ENCODE peak calls at places on chromosome 18, in ten cellular contexts. T is spleen; Y is sigmoid colon; K is colonic mucosa; D is CD4-positive, alpha-beta T cell; W is left lung; Z is cardiac muscle cell; M is mesendoderm; C is A549; Q is suprapubic skin. F is an unnamed sample.

GRCh38 chr18:49972535-49972934 is 159.2 kb upstream of the ACAA2 start:
- DNase-seq in Q (peak), Z (no peak), T (no peak), K (no peak), C (no peak), D (no peak), W (no peak), M (no peak), Y (no peak), F (no peak)

GRCh38 chr18:24482826-24483225 is 22.4 kb downstream of the HRH4 start:
- DNase-seq in W (no peak), Y (no peak), M (no peak), T (no peak), Z (no peak), K (no peak), C (no peak), Q (no peak), D (no peak), F (no peak)

GRCh38 chr18:51070545-51070944 is 40.5 kb downstream of the SMAD4 start:
- DNase-seq in C (no peak), Q (no peak), T (no peak), M (peak), Y (no peak), D (no peak), Z (no peak), W (no peak), K (no peak), F (no peak)

GRCh38 chr18:62979172-62979571 is 263.8 kb downstream of the PHLPP1 start:
- DNase-seq in T (peak), D (no peak), Z (no peak), W (no peak), Q (no peak), K (no peak), M (no peak), C (no peak), Y (no peak), F (peak)

GRCh38 chr18:64171576-64171975 is 22.7 kb upstream of the LINC00305 start:
- DNase-seq in K (no peak), Y (no peak), C (no peak), Z (no peak), W (no peak), T (no peak), M (no peak), Q (no peak), D (no peak), F (no peak)

GRCh38 chr18:23882616-23883276 is 131.8 kb upstream of the TTC39C start:
- DNase-seq in D (no peak), C (no peak), T (no peak), Y (no peak), M (no peak), Z (no peak), Q (no peak), K (no peak), W (no peak), F (no peak)

GRCh38 chr18:35189510-35189909 is 51.3 kb upstream of the ZNF397 start:
- DNase-seq in Q (no peak), C (no peak), T (no peak), Z (no peak), W (no peak), M (no peak), Y (no peak), D (no peak), K (no peak), F (peak)

GRCh38 chr18:36441426-36441870 is 143.9 kb downstream of the FHOD3 start:
- DNase-seq in K (no peak), Q (no peak), W (no peak), Z (no peak), T (no peak), C (no peak), Y (no peak), M (no peak), D (no peak), F (no peak)

GRCh38 chr18:14945984-14946383 is 198.0 kb downstream of the ANKRD30B start:
- DNase-seq in Y (no peak), Z (no peak), W (no peak), D (no peak), K (no peak), T (no peak), Q (peak), C (no peak), M (no peak), F (no peak)

GRCh38 chr18:68409585-68409984 is 305.3 kb downstream of the TMX3 start:
- DNase-seq in C (no peak), Q (no peak), Z (no peak), D (no peak), T (no peak), K (no peak), M (no peak), Y (no peak), W (no peak), F (no peak)

GRCh38 chr18:48987821-48988220 is 37.1 kb upstream of the SMAD7 start:
- DNase-seq in C (no peak), Y (no peak), M (no peak), Q (no peak), K (no peak), Z (no peak), T (no peak), W (no peak), D (no peak), F (no peak)

GRCh38 chr18:23397907-23398306 is 55.2 kb upstream of the RIOK3 start:
- DNase-seq in T (no peak), K (no peak), Y (no peak), M (no peak), Q (no peak), C (no peak), Z (no peak), D (no peak), W (no peak), F (no peak)

GRCh38 chr18:63087421-63088230 is 231.9 kb downstream of the BCL2 start:
- DNase-seq in M (no peak), C (no peak), K (no peak), W (no peak), T (no peak), Q (no peak), D (no peak), Y (no peak), Z (no peak), F (no peak)

GRCh38 chr18:36735130-36735529 is 93.7 kb downstream of the TPGS2 start:
- DNase-seq in Q (no peak), M (no peak), K (no peak), C (no peak), Y (no peak), D (no peak), W (no peak), T (no peak), Z (no peak), F (no peak)

GRCh38 chr18:2981212-2981728 is 31.7 kb downstream of the LPIN2 start:
- DNase-seq in Q (no peak), Z (no peak), W (no peak), M (no peak), Y (no peak), T (no peak), C (peak), K (no peak), D (no peak), F (no peak)
- H3K27ac ChIP-seq in Q (peak), Z (no peak), W (peak), M (no peak), Y (peak), T (peak), C (peak), K (peak), D (peak), F (peak)

GRCh38 chr18:69981948-69982347 is 34.3 kb upstream of the CD226 start:
- DNase-seq in Q (no peak), M (no peak), K (no peak), Z (no peak), Y (no peak), C (no peak), W (no peak), T (no peak), D (no peak), F (no peak)

GRCh38 chr18:69980982-69981804 is 33.5 kb upstream of the CD226 start:
- DNase-seq in C (no peak), Z (no peak), K (no peak), Q (no peak), D (no peak), W (no peak), M (no peak), Y (no peak), T (no peak), F (no peak)

GRCh38 chr18:69982417-69982816 is 34.7 kb upstream of the CD226 start:
- DNase-seq in T (no peak), M (no peak), Y (no peak), Q (no peak), K (no peak), D (no peak), C (no peak), W (no peak), Z (no peak), F (no peak)

GRCh38 chr18:69978743-69979715 is 31.4 kb upstream of the CD226 start:
- DNase-seq in K (no peak), M (no peak), Z (no peak), T (no peak), W (no peak), D (no peak), Y (no peak), C (no peak), Q (no peak), F (no peak)

DNA sequence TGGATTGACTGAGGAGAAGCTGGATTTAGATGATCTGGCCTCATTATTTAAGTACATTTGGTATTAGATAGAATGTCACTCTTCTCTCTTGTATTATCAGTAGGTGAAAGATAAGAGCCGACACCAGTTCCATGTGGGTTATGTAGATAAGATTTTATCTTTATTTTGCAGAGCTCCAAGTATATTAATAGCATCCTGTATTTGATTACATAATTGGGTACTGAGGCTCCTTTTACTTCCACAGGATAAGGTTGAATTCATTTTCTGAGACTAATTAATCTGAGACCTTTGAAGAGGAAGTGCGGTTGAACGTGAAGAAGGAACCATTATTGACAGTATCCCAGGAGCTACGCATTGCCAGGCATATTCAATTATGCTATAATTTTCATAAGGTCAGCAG is 32.8 kb upstream of the CD226 start:
- DNase-seq in W (no peak), Z (no peak), C (no peak), Y (no peak), D (no peak), Q (no peak), T (no peak), K (no peak), M (peak), F (no peak)
- H3K27ac ChIP-seq in W (no peak), Z (no peak), C (no peak), Y (no peak), D (no peak), Q (no peak), T (no peak), K (no peak), M (no peak), F (no peak)

DNA sequence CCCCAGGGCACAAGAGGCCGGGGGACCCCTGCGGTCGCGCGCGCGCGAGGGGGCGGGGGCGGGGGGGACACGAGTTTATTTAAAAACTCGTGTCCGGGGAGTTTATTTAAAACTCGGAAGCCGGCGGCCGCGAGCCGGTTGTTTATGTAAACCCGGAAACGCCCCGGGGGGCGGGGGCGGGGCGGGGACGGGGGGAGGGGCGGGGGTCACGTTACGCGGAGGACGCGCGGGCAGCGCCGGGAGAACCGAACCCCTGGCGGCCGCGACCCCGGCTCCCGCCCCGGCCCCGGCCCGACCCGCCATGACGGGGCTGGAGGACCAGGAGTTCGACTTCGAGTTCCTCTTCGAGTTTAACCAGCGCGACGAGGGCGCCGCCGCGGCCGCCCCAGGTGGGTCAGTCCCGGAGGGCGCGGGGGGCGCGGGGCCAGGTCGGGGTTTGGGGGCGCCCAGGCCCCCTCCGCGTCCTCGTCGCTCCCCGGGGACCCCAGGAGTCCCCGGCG is 4.4 kb downstream of the NFATC1 start:
- DNase-seq in Y (peak), K (peak), T (peak), M (no peak), C (no peak), W (peak), D (peak), Z (peak), Q (no peak), F (no peak)
- H3K27ac ChIP-seq in Y (peak), K (peak), T (peak), M (no peak), C (peak), W (peak), D (peak), Z (no peak), Q (peak), F (no peak)

DNA sequence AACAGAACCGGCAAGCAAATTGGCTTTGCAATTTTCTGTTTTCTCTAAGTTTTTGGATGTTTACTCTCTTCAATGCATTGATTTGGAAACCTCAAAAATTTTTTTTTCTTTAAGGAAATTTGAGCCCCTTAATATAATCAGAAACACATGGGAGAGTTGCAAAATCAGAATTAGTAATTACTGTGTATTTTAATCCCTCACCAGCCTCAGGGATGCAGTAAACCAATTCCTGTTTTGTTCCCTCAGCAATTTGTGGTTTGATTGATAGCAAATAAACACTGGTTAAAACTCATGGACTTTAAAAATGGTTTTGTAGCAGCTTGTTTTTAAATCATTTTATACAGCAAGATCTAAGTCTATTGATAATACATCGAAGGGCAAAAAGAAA is 281.5 kb downstream of the NEDD4L start:
- DNase-seq in M (no peak), Y (no peak), T (no peak), W (no peak), Z (no peak), Q (no peak), K (no peak), D (no peak), C (no peak), F (no peak)
- H3K27ac ChIP-seq in M (no peak), Y (no peak), T (no peak), W (no peak), Z (no peak), Q (no peak), K (no peak), D (no peak), C (no peak), F (no peak)

GRCh38 chr18:55380574-55380973 is 207.4 kb downstream of the TCF4 start:
- DNase-seq in C (no peak), Q (no peak), Z (no peak), T (no peak), M (no peak), D (no peak), W (no peak), Y (no peak), K (no peak), F (no peak)
- H3K27ac ChIP-seq in C (no peak), Q (no peak), Z (no peak), T (no peak), M (no peak), D (no peak), W (no peak), Y (no peak), K (no peak), F (no peak)

DNA sequence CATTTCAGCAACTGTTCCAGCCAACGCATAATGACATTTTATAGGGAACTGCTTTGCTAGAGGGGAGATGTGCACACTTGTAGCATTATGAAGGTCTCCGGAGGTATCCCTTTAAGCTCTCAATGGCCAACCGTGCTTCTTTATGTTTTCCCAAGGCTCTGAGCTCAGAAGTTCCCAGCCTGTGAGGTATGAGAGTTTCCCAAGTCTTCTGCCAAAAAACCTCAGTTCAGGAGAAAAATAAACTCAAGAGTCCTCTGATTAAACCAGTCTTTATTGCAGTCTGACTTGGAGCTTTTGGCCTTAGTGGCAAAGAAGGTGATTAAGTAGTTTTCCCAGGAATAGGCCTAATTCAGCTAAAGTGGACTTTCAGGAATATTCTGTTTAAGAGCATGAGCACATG is 35.4 kb upstream of the ZNF532 start:
- DNase-seq in D (no peak), T (no peak), C (no peak), W (no peak), Q (no peak), K (no peak), M (no peak), Y (no peak), Z (no peak), F (no peak)
- H3K27ac ChIP-seq in D (no peak), T (no peak), C (no peak), W (no peak), Q (no peak), K (no peak), M (no peak), Y (no peak), Z (no peak), F (no peak)

GRCh38 chr18:44818148-44818547 is 137.5 kb downstream of the SETBP1 start:
- DNase-seq in M (no peak), Z (no peak), D (no peak), Y (no peak), K (no peak), W (no peak), C (no peak), Q (no peak), T (no peak), F (no peak)
- H3K27ac ChIP-seq in M (no peak), Z (no peak), D (no peak), Y (peak), K (no peak), W (no peak), C (no peak), Q (no peak), T (no peak), F (no peak)

DNA sequence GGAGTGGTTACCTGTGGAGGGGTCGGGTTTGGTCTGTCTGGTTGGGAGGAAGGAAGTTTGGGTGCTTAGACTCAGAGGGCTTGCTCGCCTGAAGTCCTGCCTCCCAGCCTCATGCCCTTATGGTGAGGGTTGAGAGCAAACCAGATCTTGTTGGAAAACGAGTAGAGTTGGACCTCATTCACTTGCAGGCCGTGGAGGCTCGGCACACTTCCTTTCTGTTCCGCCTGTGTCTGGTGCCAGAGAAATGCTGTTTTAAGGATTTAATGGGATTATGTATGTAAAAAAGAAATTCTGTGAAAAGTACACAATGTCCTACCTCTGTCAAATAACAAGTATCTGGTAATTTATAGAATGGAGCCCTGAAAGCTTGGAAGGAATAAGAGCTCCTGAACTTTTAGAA is 29.6 kb downstream of the GATA6 start:
- DNase-seq in C (no peak), M (no peak), T (no peak), D (no peak), Y (no peak), Z (no peak), K (no peak), W (no peak), Q (peak), F (no peak)
- H3K27ac ChIP-seq in C (no peak), M (no peak), T (no peak), D (no peak), Y (no peak), Z (peak), K (no peak), W (no peak), Q (no peak), F (no peak)